ENCODE peak calls at places on chromosomes 3 and 15, in nine cellular contexts. H is GM23338, I is omental fat pad, L is body of pancreas, N is mucosa of descending colon, R is osteocyte, W is progenitor cell of endocrine pancreas, K is natural killer cell, J is B cell. Z is an unnamed sample.

GRCh38 chr3:61668317-61668864 is 107.0 kb downstream of the PTPRG start:
- DNase-seq in H (no peak), I (no peak), L (no peak), N (no peak), R (no peak), W (no peak), K (no peak), J (no peak), Z (no peak)

GRCh38 chr3:128873623-128874022 is 5.8 kb upstream of the ACAD9 start:
- DNase-seq in H (no peak), I (no peak), L (no peak), N (no peak), R (no peak), W (no peak), K (no peak), J (no peak), Z (no peak)

GRCh38 chr3:112776000-112776399 is 70.7 kb downstream of the CD200R1L start:
- DNase-seq in H (no peak), I (no peak), L (no peak), N (no peak), R (no peak), W (no peak), K (no peak), J (peak), Z (no peak)

GRCh38 chr15:91142097-91142744 is 42.2 kb downstream of the SV2B start:
- DNase-seq in H (peak), I (no peak), L (no peak), N (no peak), R (no peak), W (no peak), K (no peak), J (no peak), Z (no peak)

GRCh38 chr15:62782100-62782791 is 260.3 kb upstream of the TPM1 start:
- DNase-seq in H (peak), I (no peak), L (peak), N (no peak), R (peak), W (peak), K (no peak), J (peak), Z (no peak)

GRCh38 chr3:7750296-7750695 is 751.3 kb upstream of the LMCD1 start:
- DNase-seq in H (no peak), I (no peak), L (no peak), N (no peak), R (no peak), W (no peak), K (no peak), J (no peak), Z (no peak)

GRCh38 chr15:48355377-48355776 is 24.1 kb downstream of the DUT start:
- DNase-seq in H (no peak), I (no peak), L (no peak), N (no peak), R (no peak), W (no peak), K (no peak), J (no peak), Z (no peak)

GRCh38 chr3:123664771-123665170 is 79.9 kb upstream of the HACD2 start:
- DNase-seq in H (no peak), I (no peak), L (no peak), N (no peak), R (no peak), W (no peak), K (no peak), J (no peak), Z (no peak)

GRCh38 chr3:143991713-143992112 is 20.1 kb downstream of the DIPK2A start:
- DNase-seq in H (no peak), I (no peak), L (no peak), N (no peak), R (no peak), W (no peak), K (no peak), J (no peak), Z (no peak)

GRCh38 chr15:65832549-65833364 is 36.5 kb upstream of the RAB11A start:
- DNase-seq in H (peak), I (peak), L (peak), N (peak), R (peak), W (peak), K (peak), J (peak), Z (peak)

GRCh38 chr3:135929670-135930069 is 35.9 kb upstream of the PPP2R3A start:
- DNase-seq in H (no peak), I (no peak), L (peak), N (no peak), R (no peak), W (no peak), K (no peak), J (no peak), Z (no peak)

GRCh38 chr15:96701876-96702275 is 371.4 kb downstream of the NR2F2 start:
- DNase-seq in H (no peak), I (no peak), L (no peak), N (no peak), R (no peak), W (no peak), K (no peak), J (no peak), Z (no peak)

GRCh38 chr15:39279331-39279730 is 301.5 kb upstream of the THBS1 start:
- DNase-seq in H (no peak), I (no peak), L (no peak), N (no peak), R (no peak), W (no peak), K (no peak), J (no peak), Z (no peak)

GRCh38 chr3:188220988-188221818 is 67.2 kb downstream of the LPP start:
- DNase-seq in H (no peak), I (no peak), L (peak), N (no peak), R (no peak), W (no peak), K (no peak), J (no peak), Z (no peak)

GRCh38 chr3:46887980-46888494 is 10.5 kb downstream of the PTH1R start:
- DNase-seq in H (peak), I (no peak), L (no peak), N (no peak), R (no peak), W (no peak), K (no peak), J (no peak), Z (no peak)

GRCh38 chr3:108171095-108171494 is 51.1 kb downstream of the IFT57 start:
- DNase-seq in H (no peak), I (no peak), L (no peak), N (no peak), R (no peak), W (no peak), K (no peak), J (no peak), Z (no peak)

GRCh38 chr3:142577701-142578308 is 728 bp downstream of the ATR start:
- DNase-seq in H (peak), I (no peak), L (no peak), N (no peak), R (no peak), W (no peak), K (no peak), J (no peak), Z (no peak)

GRCh38 chr3:33884701-33885100 is 86.3 kb downstream of the PDCD6IP start:
- DNase-seq in H (no peak), I (no peak), L (no peak), N (no peak), R (no peak), W (no peak), K (no peak), J (no peak), Z (no peak)

GRCh38 chr3:105539897-105540296 is 173.2 kb downstream of the ALCAM start:
- DNase-seq in H (no peak), I (no peak), L (no peak), N (no peak), R (no peak), W (no peak), K (no peak), J (no peak), Z (no peak)

GRCh38 chr3:140117111-140117526 is 182.1 kb downstream of the CLSTN2 start:
- DNase-seq in H (peak), I (no peak), L (no peak), N (no peak), R (no peak), W (no peak), K (no peak), J (no peak), Z (no peak)

GRCh38 chr15:76303909-76304308 is 7.4 kb downstream of the ETFA start:
- DNase-seq in H (no peak), I (no peak), L (no peak), N (no peak), R (no peak), W (no peak), K (no peak), J (no peak), Z (no peak)

GRCh38 chr15:70541511-70541910 is 221.8 kb downstream of the UACA start:
- DNase-seq in H (no peak), I (no peak), L (no peak), N (no peak), R (no peak), W (no peak), K (no peak), J (no peak), Z (no peak)

GRCh38 chr3:141686477-141687280 is 51.4 kb upstream of the RNF7 start:
- DNase-seq in H (peak), I (no peak), L (peak), N (peak), R (no peak), W (no peak), K (no peak), J (no peak), Z (no peak)

GRCh38 chr15:89502867-89503595 is 6.6 kb upstream of the RHCG start:
- DNase-seq in H (no peak), I (no peak), L (no peak), N (peak), R (no peak), W (no peak), K (no peak), J (no peak), Z (no peak)

GRCh38 chr15:78676424-78677110 is 35.6 kb upstream of the CHRNB4 start:
- DNase-seq in H (peak), I (no peak), L (no peak), N (no peak), R (no peak), W (no peak), K (no peak), J (no peak), Z (no peak)

GRCh38 chr15:58264068-58264971 is 126.1 kb downstream of the AQP9 start:
- DNase-seq in H (no peak), I (no peak), L (no peak), N (no peak), R (no peak), W (no peak), K (no peak), J (no peak), Z (no peak)

GRCh38 chr15:49953421-49953820 is 165.6 kb downstream of the ATP8B4 start:
- DNase-seq in H (peak), I (no peak), L (no peak), N (no peak), R (no peak), W (no peak), K (no peak), J (no peak), Z (no peak)
- TF ChIP-seq CTCF in H (no peak), I (no peak), L (no peak), N (no peak), R (no peak), W (no peak), K (no peak), J (no peak), Z (no peak)

GRCh38 chr3:49801160-49801559 is 1.5 kb upstream of the CDHR4 start:
- DNase-seq in H (no peak), I (no peak), L (no peak), N (no peak), R (no peak), W (no peak), K (no peak), J (no peak), Z (no peak)

GRCh38 chr3:49802719-49803463 is at the start of gene INKA1:
- DNase-seq in H (peak), I (peak), L (peak), N (peak), R (peak), W (peak), K (peak), J (peak), Z (peak)

GRCh38 chr3:49804141-49805041 is 1.3 kb downstream of the INKA1 start:
- DNase-seq in H (no peak), I (no peak), L (no peak), N (no peak), R (no peak), W (no peak), K (no peak), J (peak), Z (no peak)

GRCh38 chr3:49805367-49805782 is 2.3 kb downstream of the INKA1 start:
- DNase-seq in H (no peak), I (no peak), L (peak), N (peak), R (peak), W (no peak), K (no peak), J (peak), Z (no peak)

DNA sequence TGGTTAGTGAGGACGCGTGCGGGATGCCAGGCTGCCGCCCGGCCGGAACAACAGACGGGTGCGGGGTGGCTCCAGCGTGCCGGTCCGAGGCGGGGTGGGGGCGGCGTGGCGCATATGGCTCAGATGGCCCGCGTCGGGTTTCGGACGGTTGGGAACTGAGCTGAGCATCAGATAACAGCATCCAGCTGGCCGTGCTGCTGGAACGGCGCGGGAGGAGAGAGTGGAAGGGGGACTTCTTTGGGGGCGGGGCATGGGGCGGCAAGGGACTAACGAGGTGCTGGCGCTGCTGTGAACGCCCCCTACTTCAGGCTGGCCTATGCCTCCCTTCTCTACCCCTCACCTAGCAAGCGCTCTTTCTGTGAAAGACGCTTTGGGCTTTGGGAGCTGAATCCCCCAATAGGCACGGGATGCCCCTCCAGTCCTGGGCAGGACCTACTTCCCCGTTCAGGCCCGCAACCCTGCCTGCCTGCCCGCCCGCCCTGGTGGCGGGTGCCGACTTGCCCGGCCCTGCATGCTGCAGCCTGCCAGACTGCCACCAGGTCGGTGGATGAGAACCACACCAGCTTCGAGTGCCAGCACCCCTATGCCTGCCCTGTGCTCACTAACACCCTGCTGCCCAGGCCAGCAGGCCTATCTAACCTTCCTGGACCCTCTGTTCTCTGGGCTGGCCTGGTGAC is 541 bp downstream of the INKA1 start:
- DNase-seq in H (peak), I (no peak), L (no peak), N (peak), R (no peak), W (no peak), K (no peak), J (peak), Z (no peak)
- TF ChIP-seq CTCF in H (peak), I (no peak), L (no peak), N (no peak), R (no peak), W (no peak), K (no peak), J (no peak), Z (peak)

DNA sequence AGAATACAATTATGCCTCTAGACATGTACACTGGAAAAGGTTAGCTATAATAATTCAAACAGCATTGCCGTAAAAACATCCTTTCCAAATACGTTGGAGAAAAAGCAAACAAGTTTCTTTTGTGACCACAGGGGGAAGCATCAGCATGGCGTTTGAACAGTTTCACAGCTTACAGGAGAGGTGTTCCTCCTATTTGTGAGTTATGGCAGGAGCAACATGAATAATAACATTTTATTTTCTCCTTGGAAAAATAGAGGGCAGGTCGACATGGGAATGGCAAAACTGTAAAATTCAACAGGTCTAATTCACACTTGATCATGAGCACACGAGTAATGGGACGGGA is 39.7 kb upstream of the GADL1 start:
- DNase-seq in H (peak), I (no peak), L (no peak), N (no peak), R (no peak), W (no peak), K (no peak), J (peak), Z (no peak)
- TF ChIP-seq CTCF in H (peak), I (no peak), L (peak), N (no peak), R (peak), W (peak), K (no peak), J (no peak), Z (peak)

GRCh38 chr3:122559906-122560305 is 4.2 kb downstream of the PARP9 start:
- DNase-seq in H (no peak), I (no peak), L (no peak), N (no peak), R (no peak), W (no peak), K (no peak), J (no peak), Z (no peak)

GRCh38 chr3:122558605-122559004 is 5.5 kb downstream of the PARP9 start:
- DNase-seq in H (no peak), I (no peak), L (no peak), N (no peak), R (no peak), W (no peak), K (no peak), J (no peak), Z (no peak)

GRCh38 chr3:122562923-122563716 is 980 bp downstream of the PARP9 start:
- DNase-seq in H (no peak), I (no peak), L (no peak), N (no peak), R (no peak), W (no peak), K (no peak), J (no peak), Z (no peak)

GRCh38 chr3:122563717-122564025 is 429 bp downstream of the PARP9 start:
- DNase-seq in H (no peak), I (no peak), L (peak), N (peak), R (no peak), W (no peak), K (no peak), J (no peak), Z (no peak)

DNA sequence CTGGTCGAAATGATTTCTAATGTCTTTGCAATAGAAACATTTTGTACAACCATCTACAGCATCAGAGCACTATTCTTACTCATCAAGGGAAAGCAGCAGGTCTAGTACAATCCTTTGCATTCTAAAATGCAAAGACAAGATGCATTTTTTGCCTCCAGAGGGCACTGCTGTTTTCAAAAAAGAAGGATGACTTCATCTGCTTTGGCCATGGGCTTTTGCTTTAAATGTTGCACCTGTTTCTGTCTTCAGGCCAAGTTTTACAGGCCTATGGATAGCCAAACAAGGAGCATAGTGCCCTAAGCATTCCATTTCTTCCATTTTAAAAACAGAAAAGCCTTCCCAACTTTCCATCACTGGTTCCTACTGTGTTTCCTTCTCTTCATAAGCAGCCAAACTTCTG is 3.4 kb downstream of the PARP9 start:
- DNase-seq in H (peak), I (no peak), L (peak), N (no peak), R (no peak), W (peak), K (peak), J (peak), Z (no peak)
- TF ChIP-seq CTCF in H (peak), I (no peak), L (peak), N (peak), R (peak), W (peak), K (peak), J (peak), Z (peak)